ENCODE peak calls at places on chromosomes 13 and 19, in five cellular contexts. One of them, this sample, is unnamed.
A peak's percentile ranks its signal among the peaks of the same experiment; 100 is the strongest.

GRCh38 chr13:51113186-51113881 is 2.3 kb upstream of the C13orf42 start:
- DNase-seq in HepG2: no peak
- DNase-seq in K562: no peak
- DNase-seq in GM12878: no peak
- DNase-seq in SK-N-SH: no peak
- DNase-seq in this sample: no peak

GRCh38 chr19:8577741-8578140 is 499 bp upstream of the MYO1F start:
- DNase-seq in HepG2: no peak
- DNase-seq in K562: no peak
- DNase-seq in GM12878: no peak
- DNase-seq in SK-N-SH: no peak
- DNase-seq in this sample: no peak

GRCh38 chr19:15371119-15371518 is 8.5 kb downstream of the AKAP8 start:
- DNase-seq in HepG2: no peak
- DNase-seq in K562: no peak
- DNase-seq in GM12878: no peak
- DNase-seq in SK-N-SH: no peak
- DNase-seq in this sample: no peak

GRCh38 chr19:35142531-35143230 is 374 bp upstream of the FXYD7 start:
- DNase-seq in HepG2: no peak
- DNase-seq in K562: peak; percentile 91
- DNase-seq in GM12878: no peak
- DNase-seq in SK-N-SH: peak; percentile 91
- DNase-seq in this sample: peak; percentile 63

GRCh38 chr13:44843403-44843802 is 145.9 kb downstream of the NUFIP1 start:
- DNase-seq in HepG2: no peak
- DNase-seq in K562: no peak
- DNase-seq in GM12878: no peak
- DNase-seq in SK-N-SH: no peak
- DNase-seq in this sample: no peak

GRCh38 chr13:32232263-32232662 is 82.9 kb downstream of the ZAR1L start:
- DNase-seq in HepG2: no peak
- DNase-seq in K562: no peak
- DNase-seq in GM12878: no peak
- DNase-seq in SK-N-SH: no peak
- DNase-seq in this sample: no peak

GRCh38 chr13:24709186-24709913 is 29.1 kb downstream of the ATP12A start:
- DNase-seq in HepG2: no peak
- DNase-seq in K562: no peak
- DNase-seq in GM12878: no peak
- DNase-seq in SK-N-SH: no peak
- DNase-seq in this sample: no peak

GRCh38 chr13:35499131-35500051 is 22.9 kb upstream of the MAB21L1 start:
- DNase-seq in HepG2: no peak
- DNase-seq in K562: no peak
- DNase-seq in GM12878: no peak
- DNase-seq in SK-N-SH: no peak
- DNase-seq in this sample: peak; percentile 15

GRCh38 chr19:48975947-48976847 is 11.1 kb downstream of the FTL start:
- DNase-seq in HepG2: no peak
- DNase-seq in K562: peak; percentile 53
- DNase-seq in GM12878: no peak
- DNase-seq in SK-N-SH: peak; percentile 72
- DNase-seq in this sample: peak; percentile 57

GRCh38 chr13:41107584-41108014 is 25.0 kb downstream of the KBTBD6 start:
- DNase-seq in HepG2: peak; percentile 81
- DNase-seq in K562: no peak
- DNase-seq in GM12878: no peak
- DNase-seq in SK-N-SH: no peak
- DNase-seq in this sample: no peak

GRCh38 chr13:41107104-41107571 is 25.5 kb downstream of the KBTBD6 start:
- DNase-seq in HepG2: peak; percentile 13
- DNase-seq in K562: no peak
- DNase-seq in GM12878: no peak
- DNase-seq in SK-N-SH: no peak
- DNase-seq in this sample: no peak

GRCh38 chr13:41111454-41111853 is 21.1 kb downstream of the KBTBD6 start:
- DNase-seq in HepG2: no peak
- DNase-seq in K562: no peak
- DNase-seq in GM12878: no peak
- DNase-seq in SK-N-SH: no peak
- DNase-seq in this sample: no peak
- TF ChIP-seq FOXM1 in HepG2: no peak
- TF ChIP-seq FOXM1 in K562: no peak
- TF ChIP-seq FOXM1 in GM12878: no peak
- TF ChIP-seq FOXM1 in SK-N-SH: no peak
- TF ChIP-seq FOXM1 in this sample: no peak

GRCh38 chr19:10074153-10074552 is 12.0 kb upstream of the SHFL start:
- DNase-seq in HepG2: peak; percentile 60
- DNase-seq in K562: peak; percentile 75
- DNase-seq in GM12878: no peak
- DNase-seq in SK-N-SH: no peak
- DNase-seq in this sample: peak; percentile 42

GRCh38 chr19:10083911-10084310 is 2.2 kb upstream of the SHFL start:
- DNase-seq in HepG2: no peak
- DNase-seq in K562: no peak
- DNase-seq in GM12878: no peak
- DNase-seq in SK-N-SH: no peak
- DNase-seq in this sample: no peak

GRCh38 chr19:10076535-10076934 is 9.6 kb upstream of the SHFL start:
- DNase-seq in HepG2: no peak
- DNase-seq in K562: no peak
- DNase-seq in GM12878: no peak
- DNase-seq in SK-N-SH: no peak
- DNase-seq in this sample: no peak

GRCh38 chr19:10078329-10078728 is 7.8 kb upstream of the SHFL start:
- DNase-seq in HepG2: no peak
- DNase-seq in K562: no peak
- DNase-seq in GM12878: no peak
- DNase-seq in SK-N-SH: no peak
- DNase-seq in this sample: no peak

GRCh38 chr19:10079031-10079453 is 7.1 kb upstream of the SHFL start:
- DNase-seq in HepG2: peak; percentile 58
- DNase-seq in K562: no peak
- DNase-seq in GM12878: no peak
- DNase-seq in SK-N-SH: no peak
- DNase-seq in this sample: no peak
- TF ChIP-seq FOXM1 in HepG2: no peak
- TF ChIP-seq FOXM1 in K562: no peak
- TF ChIP-seq FOXM1 in GM12878: no peak
- TF ChIP-seq FOXM1 in SK-N-SH: no peak
- TF ChIP-seq FOXM1 in this sample: no peak

DNA sequence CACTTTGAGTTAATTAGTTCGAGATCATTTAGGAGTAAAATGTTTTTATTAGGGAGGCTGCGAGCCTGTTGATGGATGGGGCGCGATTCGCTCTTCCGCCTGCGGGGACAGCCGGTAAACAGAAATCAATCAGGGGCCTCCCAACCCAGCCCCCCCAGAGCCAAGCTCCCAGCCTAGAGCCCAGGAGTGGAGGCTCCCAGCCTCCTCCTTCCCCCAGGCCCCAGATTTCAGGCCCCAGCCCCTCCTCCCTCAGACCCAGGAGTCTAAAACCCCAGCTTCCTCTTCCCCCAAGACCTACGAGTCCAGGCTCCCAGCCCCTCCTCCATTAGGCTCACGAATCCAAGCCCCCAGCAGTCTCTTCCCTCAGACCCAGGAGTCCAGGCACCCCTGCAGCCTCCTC is 9.7 kb upstream of the ERFL start:
- DNase-seq in HepG2: no peak
- DNase-seq in K562: no peak
- DNase-seq in GM12878: no peak
- DNase-seq in SK-N-SH: peak; percentile 71
- DNase-seq in this sample: no peak
- TF ChIP-seq FOXM1 in HepG2: no peak
- TF ChIP-seq FOXM1 in K562: no peak
- TF ChIP-seq FOXM1 in GM12878: no peak
- TF ChIP-seq FOXM1 in SK-N-SH: no peak
- TF ChIP-seq FOXM1 in this sample: no peak

GRCh38 chr13:99037756-99038155 is 59.9 kb upstream of the DOCK9 start:
- DNase-seq in HepG2: no peak
- DNase-seq in K562: no peak
- DNase-seq in GM12878: no peak
- DNase-seq in SK-N-SH: no peak
- DNase-seq in this sample: no peak

GRCh38 chr13:99031725-99032298 is 53.9 kb upstream of the DOCK9 start:
- DNase-seq in HepG2: no peak
- DNase-seq in K562: no peak
- DNase-seq in GM12878: no peak
- DNase-seq in SK-N-SH: no peak
- DNase-seq in this sample: no peak

GRCh38 chr13:99034333-99035085 is 56.6 kb upstream of the DOCK9 start:
- DNase-seq in HepG2: no peak
- DNase-seq in K562: no peak
- DNase-seq in GM12878: no peak
- DNase-seq in SK-N-SH: no peak
- DNase-seq in this sample: no peak

GRCh38 chr13:99035715-99036114 is 57.9 kb upstream of the DOCK9 start:
- DNase-seq in HepG2: no peak
- DNase-seq in K562: no peak
- DNase-seq in GM12878: no peak
- DNase-seq in SK-N-SH: no peak
- DNase-seq in this sample: no peak

GRCh38 chr13:99033814-99034213 is 56.0 kb upstream of the DOCK9 start:
- DNase-seq in HepG2: peak; percentile 21
- DNase-seq in K562: no peak
- DNase-seq in GM12878: no peak
- DNase-seq in SK-N-SH: peak; percentile 34
- DNase-seq in this sample: peak; percentile 23
- TF ChIP-seq FOXM1 in HepG2: no peak
- TF ChIP-seq FOXM1 in K562: no peak
- TF ChIP-seq FOXM1 in GM12878: no peak
- TF ChIP-seq FOXM1 in SK-N-SH: no peak
- TF ChIP-seq FOXM1 in this sample: no peak

DNA sequence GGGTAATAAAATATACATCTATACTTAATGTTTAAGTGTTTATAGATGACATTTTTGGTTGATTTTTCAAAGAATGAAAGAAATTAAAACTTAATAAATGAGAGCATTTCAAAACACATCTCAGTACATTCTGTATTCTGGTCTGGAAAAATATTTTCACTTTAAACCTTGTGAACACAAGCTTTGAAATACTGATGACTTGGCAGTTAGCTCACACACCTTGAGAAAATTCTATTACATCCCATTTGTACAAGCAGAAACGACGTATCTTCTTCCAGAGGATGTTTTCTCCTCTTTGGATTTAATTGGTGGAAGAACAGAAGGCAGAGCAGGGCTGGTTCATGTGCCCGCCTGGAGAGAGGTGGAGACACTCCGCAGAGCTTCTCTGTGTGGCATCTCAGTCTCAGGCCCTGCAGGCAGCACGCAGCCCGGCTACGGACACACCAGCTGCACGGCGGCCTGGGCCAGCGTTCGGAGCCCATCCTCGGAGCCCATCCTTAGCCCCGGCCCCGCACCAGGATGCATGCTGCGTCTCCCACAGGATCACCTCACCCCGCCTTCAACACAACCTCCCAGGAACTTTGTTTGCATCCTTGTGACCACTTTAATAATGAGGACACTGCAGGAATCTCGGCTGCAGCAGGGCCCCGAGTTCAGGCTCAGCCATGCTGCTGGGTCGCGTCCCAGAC is 48.6 kb downstream of the SOX1 start:
- DNase-seq in HepG2: no peak
- DNase-seq in K562: no peak
- DNase-seq in GM12878: no peak
- DNase-seq in SK-N-SH: no peak
- DNase-seq in this sample: no peak
- TF ChIP-seq FOXM1 in HepG2: no peak
- TF ChIP-seq FOXM1 in K562: no peak
- TF ChIP-seq FOXM1 in GM12878: no peak
- TF ChIP-seq FOXM1 in SK-N-SH: no peak
- TF ChIP-seq FOXM1 in this sample: no peak

GRCh38 chr19:13165091-13165997 is 15.1 kb downstream of the IER2 start:
- DNase-seq in HepG2: no peak
- DNase-seq in K562: no peak
- DNase-seq in GM12878: no peak
- DNase-seq in SK-N-SH: no peak
- DNase-seq in this sample: no peak
- TF ChIP-seq FOXM1 in HepG2: no peak
- TF ChIP-seq FOXM1 in K562: no peak
- TF ChIP-seq FOXM1 in GM12878: no peak
- TF ChIP-seq FOXM1 in SK-N-SH: no peak
- TF ChIP-seq FOXM1 in this sample: no peak